ENCODE peak calls at places on chromosomes 7 and 10, in four cellular contexts. K is HT-29, N is fibroblast of the aortic adventitia, R is Peyer's patch. D is an unnamed sample.
A peak's percentile ranks its signal among the peaks of the same experiment; 100 is the strongest.

GRCh38 chr10:98031440-98031839 is 1.0 kb upstream of the CRTAC1 start:
- DNase-seq in R (no peak), K (no peak), N (no peak), D (no peak)

GRCh38 chr7:128458956-128459355 is 3.3 kb downstream of the HILPDA start:
- DNase-seq in N (no peak), R (no peak), K (peak; percentile 31), D (no peak)

GRCh38 chr7:149776305-149776704 is 2.9 kb upstream of the ZNF467 start:
- DNase-seq in N (peak; percentile 48), K (peak; percentile 31), R (peak; percentile 65), D (no peak)

GRCh38 chr10:12703813-12704212 is 297.7 kb downstream of the CCDC3 start:
- DNase-seq in N (peak; percentile 85), R (no peak), K (no peak), D (peak; percentile 53)

GRCh38 chr7:78568690-78569089 is 770.1 kb downstream of the PHTF2 start:
- DNase-seq in K (no peak), R (no peak), N (no peak), D (no peak)

GRCh38 chr10:89091501-89091900 is 100.9 kb downstream of the FAS start:
- DNase-seq in R (no peak), K (no peak), N (peak; percentile 32), D (no peak)

GRCh38 chr10:93171837-93172236 is 98.1 kb downstream of the CYP26A1 start:
- DNase-seq in R (no peak), K (no peak), N (no peak), D (no peak)

GRCh38 chr7:74424291-74424880 is 29.3 kb upstream of the GTF2IRD1 start:
- DNase-seq in R (no peak), N (no peak), K (no peak), D (no peak)

GRCh38 chr7:114652041-114652440 is 237.4 kb downstream of the FOXP2 start:
- DNase-seq in R (no peak), K (no peak), N (no peak), D (no peak)

GRCh38 chr7:27953361-27953760 is 213.4 kb downstream of the TAX1BP1 start:
- DNase-seq in N (no peak), K (no peak), R (no peak), D (no peak)

GRCh38 chr10:93746844-93747284 is 10.9 kb upstream of the LGI1 start:
- DNase-seq in K (peak; percentile 54), R (peak; percentile 54), N (peak; percentile 99), D (peak; percentile 72)

GRCh38 chr10:73493781-73494180 is 2.0 kb downstream of the PPP3CB start:
- DNase-seq in R (no peak), K (no peak), N (peak; percentile 40), D (no peak)

GRCh38 chr10:28592953-28593352 is 60.0 kb downstream of the WAC start:
- DNase-seq in R (no peak), N (peak; percentile 73), K (no peak), D (peak; percentile 40)

GRCh38 chr7:133688483-133689239 is 435.8 kb downstream of the EXOC4 start:
- DNase-seq in R (no peak), N (peak; percentile 81), K (no peak), D (no peak)

GRCh38 chr7:31633894-31634494 is 53.0 kb upstream of the PPP1R17 start:
- DNase-seq in K (peak; percentile 89), R (peak; percentile 74), N (peak; percentile 62), D (peak; percentile 82)

GRCh38 chr10:119231654-119232053 is 24.3 kb downstream of the GRK5 start:
- DNase-seq in R (no peak), N (no peak), K (no peak), D (no peak)

D was measured in LoVo.